ENCODE peak calls at places on chromosomes 11 and 22, in six cellular contexts. A is heart right ventricle, R is uterus, D is lung, S is BE2C, P is GM20000. E is an unnamed sample.

GRCh38 chr11:112401036-112401769 is 140.5 kb upstream of the PLET1 start:
- DNase-seq in D (no peak), R (no peak), P (no peak), S (no peak), A (no peak), E (no peak)

GRCh38 chr11:79471071-79471470 is 30.2 kb upstream of the TENM4 start:
- DNase-seq in D (no peak), S (no peak), P (no peak), A (no peak), R (no peak), E (no peak)

GRCh38 chr11:107018902-107019493 is 722 bp upstream of the GUCY1A2 start:
- DNase-seq in P (peak; percentile 73), S (peak; percentile 23), D (peak; percentile 52), A (peak; percentile 56), R (peak; percentile 67), E (peak; percentile 12)

GRCh38 chr11:62909107-62909894 is 11.9 kb downstream of the CHRM1 start:
- DNase-seq in A (peak; percentile 71), S (peak; percentile 73), R (peak; percentile 38), D (peak; percentile 75), P (no peak), E (peak; percentile 55)

GRCh38 chr22:42856179-42856864 is 751 bp downstream of the ARFGAP3 start:
- DNase-seq in R (peak; percentile 47), S (no peak), A (peak; percentile 71), P (no peak), D (peak; percentile 61), E (peak; percentile 69)

GRCh38 chr11:11510939-11511338 is 110.9 kb downstream of the GALNT18 start:
- DNase-seq in A (peak; percentile 27), P (no peak), R (peak; percentile 25), S (no peak), D (peak; percentile 34), E (no peak)

GRCh38 chr11:565921-566509 is 5.2 kb downstream of the RASSF7 start:
- DNase-seq in R (no peak), P (no peak), A (no peak), D (no peak), S (no peak), E (no peak)

GRCh38 chr11:114921697-114922096 is 243.4 kb downstream of the NXPE2 start:
- DNase-seq in A (no peak), D (no peak), S (no peak), P (no peak), R (no peak), E (no peak)

GRCh38 chr22:17575151-17575550 is 11.9 kb downstream of the SLC25A18 start:
- DNase-seq in P (no peak), R (no peak), A (no peak), S (no peak), D (no peak), E (no peak)

GRCh38 chr11:14499178-14499559 is 442 bp downstream of the COPB1 start:
- DNase-seq in P (no peak), A (no peak), R (no peak), S (peak; percentile 17), D (peak; percentile 34), E (peak; percentile 62)

GRCh38 chr11:6249822-6250555 is 9.6 kb upstream of the CCKBR start:
- DNase-seq in S (peak; percentile 54), P (no peak), D (peak; percentile 68), A (peak; percentile 73), R (peak; percentile 85), E (no peak)

GRCh38 chr11:4203603-4204360 is 109.2 kb downstream of the RRM1 start:
- DNase-seq in A (no peak), D (no peak), S (no peak), P (no peak), R (no peak), E (no peak)

GRCh38 chr11:61783717-61784505 is 8.5 kb downstream of the TMEM258 start:
- DNase-seq in D (no peak), R (no peak), S (no peak), A (no peak), P (no peak), E (no peak)

GRCh38 chr11:111512296-111513239 is at the start of gene BTG4:
- DNase-seq in R (no peak), P (peak; percentile 51), A (peak; percentile 13), S (peak; percentile 23), D (no peak), E (peak; percentile 54)

GRCh38 chr11:67484847-67485311 is 2.1 kb downstream of the AIP start:
- DNase-seq in A (no peak), D (no peak), S (no peak), P (no peak), R (no peak), E (peak; percentile 91)

GRCh38 chr11:134276396-134277175 is 407 bp downstream of the GLB1L3 start:
- DNase-seq in D (no peak), R (no peak), P (peak; percentile 40), S (no peak), A (no peak), E (no peak)
- TF ChIP-seq CTCF in D (no peak), R (no peak), P (no peak), S (no peak), A (no peak), E (peak; percentile 3)

DNA sequence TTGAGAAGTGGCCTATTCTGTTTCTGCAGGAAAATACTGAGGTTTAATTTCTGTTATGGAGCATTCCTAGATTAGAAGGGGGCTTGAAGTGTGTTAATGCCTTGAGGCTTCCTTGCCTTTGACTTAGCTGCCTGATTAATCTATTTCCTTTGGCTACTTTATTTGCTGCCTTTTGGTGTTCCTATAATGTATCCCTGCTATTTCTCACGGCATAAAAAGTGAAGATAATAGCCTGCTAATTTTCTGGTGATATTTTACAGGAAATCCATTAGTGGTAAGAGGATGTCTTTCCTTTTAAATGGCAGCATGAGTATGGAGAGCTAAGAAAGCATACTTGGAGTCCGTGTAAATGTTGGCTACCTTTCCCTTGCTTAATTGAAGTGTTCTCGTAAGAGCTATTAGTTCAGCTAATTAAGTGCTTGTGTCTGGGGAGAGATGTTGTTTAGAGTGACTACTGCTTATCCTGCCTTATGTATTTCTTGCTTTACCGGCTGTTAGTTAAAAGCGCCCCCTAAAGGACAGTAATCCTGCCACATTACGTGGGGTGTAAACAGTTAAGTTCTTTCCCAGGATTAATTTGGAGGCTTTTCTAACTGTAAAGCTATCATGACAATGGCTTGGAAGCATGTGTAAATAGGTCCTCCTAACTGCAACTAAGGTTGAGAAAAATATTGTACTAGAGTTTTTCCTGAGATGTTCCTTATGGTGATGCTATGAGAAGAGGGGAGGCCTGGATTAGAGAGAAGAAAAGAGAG is 45.6 kb downstream of the ZNF280B start:
- DNase-seq in A (no peak), P (no peak), D (no peak), R (no peak), S (no peak), E (no peak)
- TF ChIP-seq CTCF in A (no peak), P (no peak), D (no peak), R (no peak), S (peak; percentile 40), E (no peak)

GRCh38 chr11:128852327-128853023 is 14.6 kb downstream of the KCNJ1 start:
- DNase-seq in D (no peak), R (no peak), S (no peak), P (no peak), A (peak; percentile 44), E (no peak)

GRCh38 chr11:128845334-128845780 is 21.7 kb downstream of the KCNJ1 start:
- DNase-seq in R (no peak), S (no peak), P (no peak), A (no peak), D (no peak), E (peak; percentile 16)

GRCh38 chr11:128853556-128853955 is 13.5 kb downstream of the KCNJ1 start:
- DNase-seq in R (no peak), P (no peak), D (no peak), A (no peak), S (no peak), E (no peak)

GRCh38 chr11:128846985-128847384 is 20.1 kb downstream of the KCNJ1 start:
- DNase-seq in S (no peak), R (no peak), A (no peak), D (no peak), P (no peak), E (no peak)

DNA sequence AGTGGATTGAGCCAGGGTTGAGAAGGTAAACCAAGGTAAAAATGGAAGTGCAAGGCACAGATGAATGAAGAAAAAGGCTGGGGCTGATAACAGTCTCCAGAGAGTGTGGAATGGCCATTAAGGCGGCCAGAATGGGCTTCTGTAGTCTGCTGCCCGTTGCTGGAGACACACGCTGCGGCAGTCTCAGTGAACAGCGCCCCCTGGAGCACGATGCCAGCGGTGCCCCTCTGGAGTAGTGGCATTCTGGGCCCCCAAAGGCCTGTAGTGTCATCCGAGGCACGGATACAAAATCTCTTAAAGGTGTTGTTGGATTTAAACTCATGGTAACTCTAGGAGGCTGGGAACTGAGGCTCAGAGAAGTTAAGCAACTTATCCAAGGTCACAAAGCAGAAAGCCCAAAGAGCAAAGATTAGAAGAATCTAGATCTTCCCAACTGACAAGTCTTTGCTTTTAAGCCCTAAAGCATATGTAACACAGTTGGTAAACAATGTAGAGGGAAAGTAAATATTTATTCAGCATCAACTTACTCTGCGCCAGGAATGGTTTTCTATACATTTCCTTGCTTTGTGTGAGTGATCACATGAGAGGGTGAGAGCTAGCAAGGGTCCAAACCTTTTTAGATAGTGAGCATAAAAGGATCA is 18.2 kb downstream of the KCNJ1 start:
- DNase-seq in D (peak; percentile 52), R (no peak), A (peak; percentile 75), S (peak; percentile 70), P (peak; percentile 74), E (peak; percentile 84)
- TF ChIP-seq CTCF in D (peak; percentile 65), R (peak; percentile 15), A (peak; percentile 68), S (peak; percentile 75), P (peak; percentile 78), E (peak; percentile 81)

GRCh38 chr11:102485095-102485722 is 32.6 kb upstream of the TMEM123 start:
- DNase-seq in D (no peak), P (no peak), R (no peak), S (no peak), A (no peak), E (no peak)
- TF ChIP-seq CTCF in D (no peak), P (no peak), R (no peak), S (no peak), A (no peak), E (no peak)

GRCh38 chr22:50696799-50697561 is 24.4 kb downstream of the SHANK3 start:
- DNase-seq in A (peak; percentile 30), R (no peak), D (no peak), S (peak; percentile 19), P (no peak), E (no peak)
- TF ChIP-seq CTCF in A (peak; percentile 58), R (no peak), D (no peak), S (peak; percentile 41), P (no peak), E (no peak)